ENCODE peak calls at places on chromosomes 6 and 20, in four cellular contexts. D, L, Y and W are unnamed samples.

GRCh38 chr20:16472045-16472872 is 101.0 kb downstream of the KIF16B start:
- DNase-seq in Y (no peak), D (no peak), L (peak), W (no peak)

GRCh38 chr20:61929561-61929960 is 136.1 kb downstream of the TAF4 start:
- DNase-seq in D (no peak), Y (no peak), L (no peak), W (peak)

GRCh38 chr20:37297066-37297736 is 7.7 kb downstream of the MANBAL start:
- DNase-seq in L (peak), D (peak), Y (no peak), W (no peak)

GRCh38 chr6:48074368-48074767 is 36.6 kb downstream of the PTCHD4 start:
- DNase-seq in D (no peak), Y (no peak), L (no peak), W (no peak)

GRCh38 chr6:72267470-72267869 is 354.4 kb upstream of the KCNQ5 start:
- DNase-seq in L (no peak), D (no peak), Y (no peak), W (no peak)

GRCh38 chr20:37945034-37945660 is 42.2 kb downstream of the VSTM2L start:
- DNase-seq in D (no peak), L (no peak), Y (no peak), W (no peak)

GRCh38 chr6:27178001-27178730 is 69.3 kb upstream of the PRSS16 start:
- DNase-seq in D (peak), L (peak), Y (no peak), W (no peak)

GRCh38 chr6:87909849-87910248 is 137.8 kb upstream of the SPACA1 start:
- DNase-seq in L (peak), D (no peak), Y (no peak), W (no peak)

GRCh38 chr20:46562373-46563169 is 12.1 kb upstream of the OCSTAMP start:
- DNase-seq in L (peak), Y (peak), D (peak), W (no peak)

GRCh38 chr6:77965449-77965848 is 312.6 kb downstream of the MEI4 start:
- DNase-seq in Y (no peak), L (no peak), D (no peak), W (no peak)

GRCh38 chr6:101404767-101405166 is 11.3 kb downstream of the GRIK2 start:
- DNase-seq in L (no peak), Y (no peak), D (no peak), W (no peak)

GRCh38 chr20:8946036-8946926 is 122.6 kb upstream of the PLCB4 start:
- DNase-seq in L (no peak), D (no peak), Y (no peak), W (no peak)

GRCh38 chr20:25036331-25036936 is 21.5 kb downstream of the ACSS1 start:
- DNase-seq in Y (no peak), L (no peak), D (no peak), W (peak)

GRCh38 chr6:81897793-81898192 is 145.3 kb upstream of the TENT5A start:
- DNase-seq in L (no peak), Y (no peak), D (no peak), W (no peak)

GRCh38 chr6:113169484-113169883 is 687.7 kb upstream of the MARCKS start:
- DNase-seq in D (no peak), L (peak), Y (no peak), W (no peak)

GRCh38 chr6:145075425-145075824 is 659.9 kb downstream of the EPM2A start:
- DNase-seq in Y (no peak), D (no peak), L (peak), W (no peak)

GRCh38 chr20:16541878-16542277 is 31.4 kb downstream of the KIF16B start:
- DNase-seq in D (no peak), L (no peak), Y (no peak), W (no peak)

GRCh38 chr6:57267586-57268293 is 45.6 kb upstream of the RAB23 start:
- DNase-seq in Y (peak), D (peak), L (peak), W (no peak)
- TF ChIP-seq CTCF in Y (peak), D (peak), L (peak), W (peak)

DNA sequence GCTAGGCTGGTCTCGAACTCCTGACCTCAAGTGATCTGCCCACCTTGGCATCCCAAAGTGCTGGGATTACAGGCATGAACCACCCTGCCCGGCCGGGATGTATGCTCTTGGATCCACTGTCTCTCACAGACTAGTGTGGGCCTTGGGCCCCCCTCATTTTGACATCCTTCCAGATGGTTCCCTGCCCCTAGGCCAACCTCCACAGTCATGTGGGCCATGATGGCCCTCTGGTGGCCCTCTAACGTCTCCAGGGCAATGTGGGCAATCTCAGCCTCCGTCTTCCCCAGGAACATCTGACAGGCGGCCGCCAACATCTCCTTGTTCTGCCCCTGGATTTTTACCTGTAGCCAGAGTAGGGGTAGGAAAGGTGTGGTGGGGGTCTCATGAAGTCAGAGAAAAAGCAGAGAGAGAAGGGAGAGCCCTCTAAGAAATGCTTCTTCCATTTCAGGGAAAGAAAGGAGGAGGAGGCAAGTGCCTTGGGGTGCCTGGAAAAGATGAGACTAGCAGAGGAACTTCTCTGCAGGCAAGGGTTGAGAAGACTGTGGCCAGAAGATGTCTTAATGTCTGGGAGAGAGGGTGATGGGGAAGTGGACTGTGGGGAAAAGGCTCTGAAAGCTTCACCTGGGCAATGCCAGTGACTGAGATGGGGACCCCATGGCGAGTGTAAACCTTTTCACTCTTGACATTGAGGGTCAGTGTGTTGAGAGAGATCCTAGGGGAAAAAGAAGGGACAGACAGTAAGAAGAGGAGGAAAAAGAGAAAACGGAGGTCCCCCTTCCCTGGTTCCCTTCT is 1.3 kb downstream of the FLOT1 start:
- DNase-seq in Y (no peak), L (peak), D (no peak), W (no peak)
- TF ChIP-seq CTCF in Y (no peak), L (no peak), D (no peak), W (no peak)

GRCh38 chr20:57467742-57468141 is 57.2 kb downstream of the CTCFL start:
- DNase-seq in Y (no peak), D (peak), L (no peak), W (peak)

GRCh38 chr20:57468523-57469417 is 56.2 kb downstream of the CTCFL start:
- DNase-seq in D (peak), Y (no peak), L (no peak), W (peak)

GRCh38 chr20:57465486-57465885 is 59.5 kb downstream of the CTCFL start:
- DNase-seq in Y (no peak), L (no peak), D (no peak), W (peak)

GRCh38 chr20:57464642-57465211 is 60.2 kb downstream of the CTCFL start:
- DNase-seq in D (no peak), L (peak), Y (no peak), W (peak)

GRCh38 chr20:57465943-57466342 is 59.0 kb downstream of the CTCFL start:
- DNase-seq in D (no peak), Y (no peak), L (no peak), W (no peak)
- TF ChIP-seq CTCF in D (no peak), Y (no peak), L (peak), W (no peak)

GRCh38 chr20:58702859-58703648 is 10.5 kb downstream of the NPEPL1 start:
- DNase-seq in L (no peak), D (peak), Y (peak), W (peak)
- TF ChIP-seq CTCF in L (peak), D (no peak), Y (peak), W (peak)

GRCh38 chr6:90859612-90860011 is 272.7 kb upstream of the MAP3K7 start:
- DNase-seq in D (no peak), L (peak), Y (no peak), W (no peak)
- TF ChIP-seq CTCF in D (no peak), L (peak), Y (no peak), W (peak)

DNA sequence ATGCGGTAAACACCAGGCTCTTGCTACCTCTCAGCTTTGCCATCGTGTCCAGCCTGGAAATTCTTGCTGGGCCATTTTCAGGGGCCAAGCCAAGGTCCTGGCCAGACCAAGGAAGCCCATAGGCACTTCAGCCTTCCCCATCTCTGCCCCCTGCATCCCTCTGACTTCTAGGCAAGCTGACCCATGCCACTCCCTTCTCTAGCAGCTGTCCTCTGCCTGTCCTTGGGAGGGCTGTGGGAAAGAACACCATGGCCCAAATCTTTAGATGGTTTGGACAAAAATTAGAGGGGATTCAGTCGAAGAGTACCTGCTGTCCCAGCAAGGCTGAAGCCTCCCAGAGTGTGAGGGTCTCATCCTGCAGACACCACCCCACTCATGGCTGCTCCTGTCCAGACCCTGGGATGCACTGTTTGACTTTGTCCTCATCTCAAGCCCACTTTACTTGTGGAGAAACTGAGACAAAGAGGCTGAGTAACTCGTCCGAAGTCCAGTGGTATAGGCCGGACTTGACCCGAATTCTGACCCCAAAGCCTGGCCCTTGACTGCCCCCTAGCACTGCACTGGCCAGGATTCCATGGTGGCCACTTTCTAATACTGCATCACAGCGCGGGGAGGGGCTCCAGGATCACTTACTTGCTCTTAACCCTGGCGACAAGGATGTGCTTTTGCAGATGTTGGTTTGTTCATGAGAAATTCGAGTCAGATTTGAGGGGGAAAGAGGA is 22.4 kb upstream of the STX16 start:
- DNase-seq in D (no peak), L (no peak), Y (no peak), W (no peak)
- TF ChIP-seq CTCF in D (no peak), L (no peak), Y (no peak), W (no peak)

GRCh38 chr6:63598251-63599036 is 26.2 kb downstream of the LOC128125822 start:
- DNase-seq in D (peak), L (peak), Y (peak), W (no peak)
- TF ChIP-seq CTCF in D (peak), L (peak), Y (peak), W (peak)

DNA sequence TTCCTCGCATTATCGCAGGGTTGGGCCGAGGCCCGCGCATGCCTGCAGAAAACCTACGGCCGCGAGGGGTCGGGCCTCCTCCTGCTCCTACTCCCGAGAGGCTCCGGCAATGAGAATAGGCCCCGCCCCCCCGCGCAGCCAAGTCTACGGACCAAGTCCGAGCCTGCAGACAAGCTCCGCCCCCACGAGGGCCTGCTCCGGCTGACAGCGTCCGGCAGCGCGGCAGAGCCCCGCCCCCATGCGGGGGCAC is 3.1 kb upstream of the GPSM3 start:
- DNase-seq in Y (peak), L (peak), D (peak), W (peak)
- TF ChIP-seq CTCF in Y (peak), L (no peak), D (peak), W (no peak)

GRCh38 chr6:119966484-119966883 is 616.9 kb upstream of the MAN1A1 start:
- DNase-seq in Y (no peak), D (no peak), L (peak), W (no peak)
- TF ChIP-seq CTCF in Y (no peak), D (no peak), L (peak), W (no peak)

GRCh38 chr6:152716322-152716721 is 18.6 kb downstream of the MYCT1 start:
- DNase-seq in D (no peak), L (peak), Y (no peak), W (no peak)
- TF ChIP-seq CTCF in D (no peak), L (peak), Y (no peak), W (no peak)